ENCODE peak calls at places on chromosome 10, in four cellular contexts. O is activated effector memory CD4-positive, alpha-beta T cell treated with Interleukin-2 at 50 U/mL for 16 hours; A is uterus; S is NAMALWA. W is an unnamed sample.

GRCh38 chr10:98403812-98404504 is 11.0 kb downstream of the PYROXD2 start:
- DNase-seq in O (no peak), A (no peak), S (no peak), W (no peak)

GRCh38 chr10:90179696-90180407 is 478.5 kb downstream of the KIF20B start:
- DNase-seq in O (no peak), A (no peak), S (no peak), W (no peak)

GRCh38 chr10:77045046-77045445 is 592.6 kb downstream of the KCNMA1 start:
- DNase-seq in O (no peak), A (no peak), S (no peak), W (no peak)

GRCh38 chr10:6409982-6410694 is 169.9 kb downstream of the PRKCQ start:
- DNase-seq in O (peak), A (no peak), S (peak), W (no peak)

GRCh38 chr10:44310762-44311562 is 73.9 kb downstream of the CXCL12 start:
- DNase-seq in O (peak), A (peak), S (no peak), W (peak)

GRCh38 chr10:121753726-121754476 is 155.7 kb upstream of the FGFR2 start:
- DNase-seq in O (no peak), A (no peak), S (peak), W (no peak)

GRCh38 chr10:67790534-67791408 is 47.2 kb downstream of the DNAJC12 start:
- DNase-seq in O (no peak), A (no peak), S (peak), W (no peak)

GRCh38 chr10:803041-803741 is 113.7 kb upstream of the DIP2C start:
- DNase-seq in O (no peak), A (no peak), S (no peak), W (no peak)

GRCh38 chr10:91335147-91335546 is 75.0 kb upstream of the HECTD2 start:
- DNase-seq in O (no peak), A (no peak), S (peak), W (no peak)

GRCh38 chr10:92846-93245 is 42.4 kb upstream of the ZMYND11 start:
- DNase-seq in O (no peak), A (no peak), S (no peak), W (no peak)

GRCh38 chr10:3623746-3624145 is 161.3 kb downstream of the KLF6 start:
- DNase-seq in O (no peak), A (no peak), S (peak), W (no peak)

GRCh38 chr10:124626759-124627380 is 117.3 kb downstream of the FAM53B start:
- DNase-seq in O (peak), A (no peak), S (peak), W (peak)

GRCh38 chr10:69684020-69684980 is 54.3 kb downstream of the FAM241B start:
- DNase-seq in O (no peak), A (peak), S (no peak), W (no peak)

GRCh38 chr10:71769279-71769823 is 4.0 kb downstream of the VSIR start:
- DNase-seq in O (no peak), A (no peak), S (no peak), W (no peak)

GRCh38 chr10:80159166-80159888 is 26.8 kb downstream of the PLAC9 start:
- DNase-seq in O (no peak), A (no peak), S (no peak), W (no peak)

GRCh38 chr10:79453392-79453791 is 8.0 kb upstream of the ZCCHC24 start:
- DNase-seq in O (no peak), A (no peak), S (no peak), W (no peak)

GRCh38 chr10:76429331-76429625 is 997.9 kb downstream of the LRMDA start:
- DNase-seq in O (no peak), A (no peak), S (no peak), W (no peak)

GRCh38 chr10:1266033-1266802 is 210.0 kb downstream of the WDR37 start:
- DNase-seq in O (no peak), A (no peak), S (no peak), W (no peak)

GRCh38 chr10:26215534-26215922 is 1.0 kb upstream of the GAD2 start:
- DNase-seq in O (no peak), A (no peak), S (no peak), W (no peak)

GRCh38 chr10:29533696-29534285 is 101.0 kb downstream of the SVIL start:
- DNase-seq in O (no peak), A (no peak), S (no peak), W (no peak)

GRCh38 chr10:68628576-68629127 is 68.5 kb downstream of the TET1 start:
- DNase-seq in O (no peak), A (no peak), S (peak), W (no peak)

GRCh38 chr10:10540383-10540782 is 477.3 kb upstream of the CELF2 start:
- DNase-seq in O (no peak), A (no peak), S (no peak), W (no peak)

GRCh38 chr10:63629363-63630084 is 108.3 kb downstream of the REEP3 start:
- DNase-seq in O (peak), A (peak), S (peak), W (peak)

GRCh38 chr10:97687785-97688781 is 1.0 kb upstream of the AVPI1 start:
- DNase-seq in O (no peak), A (peak), S (no peak), W (no peak)

GRCh38 chr10:122911889-122912484 is 1.6 kb downstream of the FAM24A start:
- DNase-seq in O (peak), A (no peak), S (peak), W (peak)

GRCh38 chr10:112958275-112958995 is 8.4 kb downstream of the TCF7L2 start:
- DNase-seq in O (no peak), A (no peak), S (no peak), W (no peak)

GRCh38 chr10:74083304-74083703 is 67.3 kb downstream of the AP3M1 start:
- DNase-seq in O (no peak), A (no peak), S (no peak), W (no peak)

GRCh38 chr10:76882245-76882644 is 755.4 kb downstream of the KCNMA1 start:
- DNase-seq in O (no peak), A (no peak), S (no peak), W (no peak)

GRCh38 chr10:9596368-9596920 is 1421.2 kb upstream of the CELF2 start:
- DNase-seq in O (no peak), A (no peak), S (no peak), W (no peak)

GRCh38 chr10:103429647-103430046 is 22.5 kb downstream of the CALHM2 start:
- DNase-seq in O (no peak), A (no peak), S (no peak), W (no peak)

GRCh38 chr10:124143721-124144120 is 50.3 kb upstream of the CHST15 start:
- DNase-seq in O (no peak), A (peak), S (peak), W (no peak)

GRCh38 chr10:78433722-78434535 is 400.3 kb downstream of the RPS24 start:
- DNase-seq in O (no peak), A (no peak), S (peak), W (no peak)

GRCh38 chr10:108591417-108591816 is 1331.9 kb downstream of the XPNPEP1 start:
- DNase-seq in O (no peak), A (no peak), S (no peak), W (no peak)

GRCh38 chr10:79293841-79294705 is 53.2 kb upstream of the PPIF start:
- DNase-seq in O (no peak), A (no peak), S (no peak), W (no peak)

GRCh38 chr10:132485391-132485790 is 52.2 kb upstream of the INPP5A start:
- DNase-seq in O (no peak), A (no peak), S (no peak), W (no peak)